ENCODE peak calls at places on chromosomes 6 and 20, in five cellular contexts. One of them, this sample, is unnamed.

GRCh38 chr6:169229611-169230321 is 23.9 kb downstream of the THBS2 start:
- DNase-seq in KBM-7: no peak
- DNase-seq in heart right ventricle: no peak
- DNase-seq in glutamatergic neuron: no peak
- DNase-seq in LHCN-M2: no peak
- DNase-seq in this sample: no peak

GRCh38 chr6:136757150-136757549 is 35.1 kb downstream of the MAP3K5 start:
- DNase-seq in LHCN-M2: no peak
- DNase-seq in glutamatergic neuron: no peak
- DNase-seq in KBM-7: no peak
- DNase-seq in heart right ventricle: no peak
- DNase-seq in this sample: peak; percentile 43

GRCh38 chr20:24608926-24609667 is 139.7 kb downstream of the SYNDIG1 start:
- DNase-seq in KBM-7: no peak
- DNase-seq in heart right ventricle: no peak
- DNase-seq in LHCN-M2: no peak
- DNase-seq in glutamatergic neuron: no peak
- DNase-seq in this sample: no peak

GRCh38 chr6:144055121-144055931 is 40.0 kb downstream of the SF3B5 start:
- DNase-seq in glutamatergic neuron: no peak
- DNase-seq in KBM-7: no peak
- DNase-seq in LHCN-M2: peak; percentile 8
- DNase-seq in heart right ventricle: no peak
- DNase-seq in this sample: no peak

GRCh38 chr20:53597521-53598120 is 4.0 kb upstream of the ZNF217 start:
- DNase-seq in KBM-7: no peak
- DNase-seq in heart right ventricle: no peak
- DNase-seq in glutamatergic neuron: no peak
- DNase-seq in LHCN-M2: no peak
- DNase-seq in this sample: no peak

GRCh38 chr6:130997061-130997753 is 65.8 kb downstream of the EPB41L2 start:
- DNase-seq in heart right ventricle: no peak
- DNase-seq in glutamatergic neuron: no peak
- DNase-seq in KBM-7: no peak
- DNase-seq in LHCN-M2: no peak
- DNase-seq in this sample: no peak

GRCh38 chr20:63738687-63739128 is 868 bp upstream of the SLC2A4RG start:
- DNase-seq in glutamatergic neuron: peak; percentile 80
- DNase-seq in KBM-7: no peak
- DNase-seq in LHCN-M2: no peak
- DNase-seq in heart right ventricle: peak; percentile 67
- DNase-seq in this sample: no peak

GRCh38 chr6:56909115-56909907 is 45.6 kb upstream of the BEND6 start:
- DNase-seq in LHCN-M2: peak; percentile 80
- DNase-seq in heart right ventricle: no peak
- DNase-seq in KBM-7: no peak
- DNase-seq in glutamatergic neuron: no peak
- DNase-seq in this sample: no peak

GRCh38 chr6:73145690-73146089 is 79.6 kb downstream of the KHDC1L start:
- DNase-seq in glutamatergic neuron: no peak
- DNase-seq in LHCN-M2: no peak
- DNase-seq in heart right ventricle: no peak
- DNase-seq in KBM-7: no peak
- DNase-seq in this sample: no peak

GRCh38 chr6:87066449-87067288 is 28.2 kb downstream of the CGA start:
- DNase-seq in glutamatergic neuron: peak; percentile 32
- DNase-seq in LHCN-M2: peak; percentile 57
- DNase-seq in heart right ventricle: peak; percentile 40
- DNase-seq in KBM-7: peak; percentile 84
- DNase-seq in this sample: peak; percentile 75

GRCh38 chr6:130771741-130772140 is 55.5 kb upstream of the SMLR1 start:
- DNase-seq in KBM-7: no peak
- DNase-seq in heart right ventricle: no peak
- DNase-seq in LHCN-M2: no peak
- DNase-seq in glutamatergic neuron: no peak
- DNase-seq in this sample: no peak

GRCh38 chr6:45398075-45398817 is 20.5 kb upstream of the SUPT3H start:
- DNase-seq in KBM-7: no peak
- DNase-seq in heart right ventricle: no peak
- DNase-seq in LHCN-M2: no peak
- DNase-seq in glutamatergic neuron: no peak
- DNase-seq in this sample: no peak

GRCh38 chr6:109869398-109870165 is 108.5 kb upstream of the GPR6 start:
- DNase-seq in glutamatergic neuron: no peak
- DNase-seq in KBM-7: no peak
- DNase-seq in LHCN-M2: peak; percentile 10
- DNase-seq in heart right ventricle: peak; percentile 28
- DNase-seq in this sample: no peak

GRCh38 chr20:41694796-41695195 is 76.6 kb upstream of the CHD6 start:
- DNase-seq in KBM-7: no peak
- DNase-seq in glutamatergic neuron: no peak
- DNase-seq in heart right ventricle: no peak
- DNase-seq in LHCN-M2: no peak
- DNase-seq in this sample: peak; percentile 29

GRCh38 chr20:9185511-9185910 is 116.6 kb downstream of the PLCB4 start:
- DNase-seq in KBM-7: no peak
- DNase-seq in heart right ventricle: no peak
- DNase-seq in LHCN-M2: peak; percentile 41
- DNase-seq in glutamatergic neuron: no peak
- DNase-seq in this sample: no peak

GRCh38 chr6:128179890-128180440 is 279.1 kb upstream of the THEMIS start:
- DNase-seq in LHCN-M2: peak; percentile 37
- DNase-seq in heart right ventricle: no peak
- DNase-seq in KBM-7: no peak
- DNase-seq in glutamatergic neuron: no peak
- DNase-seq in this sample: no peak

GRCh38 chr6:44064089-44064947 is 62.9 kb downstream of the MRPL14 start:
- DNase-seq in KBM-7: peak; percentile 47
- DNase-seq in heart right ventricle: peak; percentile 70
- DNase-seq in glutamatergic neuron: no peak
- DNase-seq in LHCN-M2: peak; percentile 90
- DNase-seq in this sample: peak; percentile 81

GRCh38 chr6:146593978-146594377 is 4.8 kb upstream of the ADGB start:
- DNase-seq in KBM-7: peak; percentile 34
- DNase-seq in LHCN-M2: no peak
- DNase-seq in heart right ventricle: no peak
- DNase-seq in glutamatergic neuron: no peak
- DNase-seq in this sample: peak; percentile 70

GRCh38 chr6:125950293-125950692 is 6.3 kb upstream of the HINT3 start:
- DNase-seq in glutamatergic neuron: no peak
- DNase-seq in KBM-7: no peak
- DNase-seq in heart right ventricle: no peak
- DNase-seq in LHCN-M2: peak; percentile 47
- DNase-seq in this sample: peak; percentile 13